ENCODE peak calls at places on chromosomes 16 and 17, in nine cellular contexts. C is psoas muscle; J is upper lobe of right lung; S is ovary; N is naive thymus-derived CD4-positive, alpha-beta T cell; O is breast epithelium; M is stomach; I is left ventricle myocardium inferior; K is IMR-90. Y is an unnamed sample.

GRCh38 chr16:13136896-13137295 is 235.5 kb downstream of the SHISA9 start:
- DNase-seq in C (no peak), J (no peak), S (no peak), N (no peak), O (peak), M (no peak), I (no peak), K (no peak), Y (no peak)

GRCh38 chr16:84917492-84917891 is 93.8 kb downstream of the ZDHHC7 start:
- DNase-seq in C (no peak), J (no peak), S (no peak), N (no peak), O (no peak), M (no peak), I (no peak), K (no peak), Y (no peak)

GRCh38 chr16:8583199-8583598 is 7.1 kb downstream of the TMEM114 start:
- DNase-seq in C (no peak), J (no peak), S (no peak), N (no peak), O (no peak), M (no peak), I (no peak), K (peak), Y (no peak)

GRCh38 chr17:38716368-38717005 is 11.4 kb downstream of the MLLT6 start:
- DNase-seq in C (peak), J (no peak), S (no peak), N (no peak), O (no peak), M (no peak), I (no peak), K (no peak), Y (no peak)

GRCh38 chr17:603405-604193 is 111.0 kb downstream of the VPS53 start:
- DNase-seq in C (no peak), J (no peak), S (no peak), N (no peak), O (no peak), M (no peak), I (no peak), K (peak), Y (no peak)

GRCh38 chr17:19440421-19440820 is 29.4 kb downstream of the RNF112 start:
- DNase-seq in C (no peak), J (no peak), S (no peak), N (no peak), O (no peak), M (no peak), I (no peak), K (no peak), Y (no peak)

GRCh38 chr17:76735006-76735405 is 2.1 kb downstream of the SRSF2 start:
- DNase-seq in C (no peak), J (no peak), S (no peak), N (no peak), O (no peak), M (no peak), I (no peak), K (peak), Y (no peak)

GRCh38 chr17:7940034-7940433 is 8.0 kb downstream of the CNTROB start:
- DNase-seq in C (no peak), J (no peak), S (no peak), N (no peak), O (no peak), M (no peak), I (no peak), K (no peak), Y (no peak)

GRCh38 chr16:84507011-84507982 is 2.8 kb upstream of the MEAK7 start:
- DNase-seq in C (no peak), J (peak), S (peak), N (no peak), O (no peak), M (no peak), I (no peak), K (no peak), Y (no peak)

GRCh38 chr17:13351046-13351445 is 250.7 kb downstream of the HS3ST3A1 start:
- DNase-seq in C (no peak), J (no peak), S (no peak), N (no peak), O (no peak), M (no peak), I (no peak), K (peak), Y (no peak)

GRCh38 chr17:28193241-28193640 is 125.8 kb upstream of the TMEM97 start:
- DNase-seq in C (peak), J (peak), S (no peak), N (no peak), O (peak), M (no peak), I (peak), K (no peak), Y (no peak)

GRCh38 chr17:64498308-64499203 is 1.7 kb upstream of the POLG2 start:
- DNase-seq in C (no peak), J (no peak), S (no peak), N (peak), O (no peak), M (no peak), I (no peak), K (no peak), Y (no peak)

GRCh38 chr17:7407483-7408231 is at the start of gene NLGN2:
- DNase-seq in C (no peak), J (no peak), S (no peak), N (no peak), O (no peak), M (no peak), I (no peak), K (no peak), Y (no peak)

GRCh38 chr16:11619327-11619851 is 32.7 kb upstream of the LITAF start:
- DNase-seq in C (no peak), J (no peak), S (no peak), N (peak), O (no peak), M (no peak), I (no peak), K (no peak), Y (no peak)

GRCh38 chr16:85018529-85019236 is 7.3 kb upstream of the ZDHHC7 start:
- DNase-seq in C (no peak), J (no peak), S (no peak), N (no peak), O (no peak), M (no peak), I (no peak), K (no peak), Y (no peak)

GRCh38 chr16:82583415-82583814 is 43.4 kb upstream of the CDH13 start:
- DNase-seq in C (no peak), J (no peak), S (no peak), N (no peak), O (no peak), M (no peak), I (no peak), K (peak), Y (no peak)

GRCh38 chr17:61144876-61145564 is 254.6 kb upstream of the TBX2 start:
- DNase-seq in C (no peak), J (no peak), S (no peak), N (no peak), O (no peak), M (no peak), I (no peak), K (no peak), Y (peak)

GRCh38 chr17:76667786-76668453 is 24.4 kb upstream of the ST6GALNAC1 start:
- DNase-seq in C (no peak), J (no peak), S (no peak), N (no peak), O (no peak), M (no peak), I (no peak), K (no peak), Y (no peak)

GRCh38 chr17:37825851-37826250 is 81.0 kb upstream of the HNF1B start:
- DNase-seq in C (no peak), J (no peak), S (no peak), N (no peak), O (no peak), M (no peak), I (no peak), K (no peak), Y (no peak)

GRCh38 chr16:63315229-63315628 is 1279.0 kb upstream of the CDH8 start:
- DNase-seq in C (no peak), J (no peak), S (no peak), N (no peak), O (no peak), M (no peak), I (no peak), K (no peak), Y (no peak)

GRCh38 chr17:31068291-31068690 is 26.5 kb upstream of the NF1 start:
- DNase-seq in C (no peak), J (no peak), S (no peak), N (no peak), O (no peak), M (peak), I (no peak), K (peak), Y (no peak)

GRCh38 chr16:25079637-25080375 is 31.7 kb upstream of the LCMT1 start:
- DNase-seq in C (no peak), J (no peak), S (no peak), N (no peak), O (no peak), M (no peak), I (no peak), K (no peak), Y (no peak)

GRCh38 chr16:86737083-86737482 is 158.7 kb downstream of the FOXL1 start:
- DNase-seq in C (no peak), J (no peak), S (no peak), N (no peak), O (no peak), M (no peak), I (no peak), K (no peak), Y (no peak)

GRCh38 chr17:81991684-81992513 is 14.5 kb downstream of the ASPSCR1 start:
- DNase-seq in C (peak), J (peak), S (no peak), N (no peak), O (peak), M (peak), I (peak), K (peak), Y (no peak)

GRCh38 chr16:265002-265529 is 10.7 kb downstream of the RGS11 start:
- DNase-seq in C (no peak), J (no peak), S (no peak), N (no peak), O (no peak), M (no peak), I (no peak), K (no peak), Y (no peak)

GRCh38 chr17:78717431-78717980 is 64.6 kb downstream of the CYTH1 start:
- DNase-seq in C (no peak), J (no peak), S (peak), N (no peak), O (no peak), M (no peak), I (no peak), K (peak), Y (peak)

GRCh38 chr17:79623786-79624657 is 13.2 kb upstream of the RBFOX3 start:
- DNase-seq in C (no peak), J (peak), S (peak), N (no peak), O (no peak), M (no peak), I (peak), K (no peak), Y (peak)

GRCh38 chr17:2086306-2086705 is 31.4 kb downstream of the HIC1 start:
- DNase-seq in C (no peak), J (no peak), S (no peak), N (no peak), O (no peak), M (no peak), I (no peak), K (no peak), Y (no peak)

GRCh38 chr16:4461250-4462085 is 13.0 kb downstream of the NMRAL1 start:
- DNase-seq in C (no peak), J (no peak), S (no peak), N (no peak), O (no peak), M (no peak), I (no peak), K (no peak), Y (no peak)

GRCh38 chr16:11201498-11202259 is 54.3 kb downstream of the SOCS1 start:
- DNase-seq in C (no peak), J (no peak), S (no peak), N (no peak), O (no peak), M (peak), I (no peak), K (peak), Y (no peak)

GRCh38 chr16:67283826-67284555 is 4.7 kb downstream of the PLEKHG4 start:
- DNase-seq in C (no peak), J (no peak), S (no peak), N (no peak), O (no peak), M (no peak), I (no peak), K (no peak), Y (no peak)

GRCh38 chr16:15652293-15653001 is 2.4 kb downstream of the NDE1 start:
- DNase-seq in C (no peak), J (no peak), S (no peak), N (no peak), O (no peak), M (no peak), I (no peak), K (no peak), Y (no peak)

GRCh38 chr16:78706637-78707036 is 607.2 kb downstream of the WWOX start:
- DNase-seq in C (peak), J (no peak), S (peak), N (no peak), O (no peak), M (no peak), I (no peak), K (no peak), Y (no peak)

GRCh38 chr16:54431041-54431996 is 144.7 kb upstream of the IRX3 start:
- DNase-seq in C (no peak), J (no peak), S (no peak), N (no peak), O (no peak), M (no peak), I (no peak), K (no peak), Y (no peak)

DNA sequence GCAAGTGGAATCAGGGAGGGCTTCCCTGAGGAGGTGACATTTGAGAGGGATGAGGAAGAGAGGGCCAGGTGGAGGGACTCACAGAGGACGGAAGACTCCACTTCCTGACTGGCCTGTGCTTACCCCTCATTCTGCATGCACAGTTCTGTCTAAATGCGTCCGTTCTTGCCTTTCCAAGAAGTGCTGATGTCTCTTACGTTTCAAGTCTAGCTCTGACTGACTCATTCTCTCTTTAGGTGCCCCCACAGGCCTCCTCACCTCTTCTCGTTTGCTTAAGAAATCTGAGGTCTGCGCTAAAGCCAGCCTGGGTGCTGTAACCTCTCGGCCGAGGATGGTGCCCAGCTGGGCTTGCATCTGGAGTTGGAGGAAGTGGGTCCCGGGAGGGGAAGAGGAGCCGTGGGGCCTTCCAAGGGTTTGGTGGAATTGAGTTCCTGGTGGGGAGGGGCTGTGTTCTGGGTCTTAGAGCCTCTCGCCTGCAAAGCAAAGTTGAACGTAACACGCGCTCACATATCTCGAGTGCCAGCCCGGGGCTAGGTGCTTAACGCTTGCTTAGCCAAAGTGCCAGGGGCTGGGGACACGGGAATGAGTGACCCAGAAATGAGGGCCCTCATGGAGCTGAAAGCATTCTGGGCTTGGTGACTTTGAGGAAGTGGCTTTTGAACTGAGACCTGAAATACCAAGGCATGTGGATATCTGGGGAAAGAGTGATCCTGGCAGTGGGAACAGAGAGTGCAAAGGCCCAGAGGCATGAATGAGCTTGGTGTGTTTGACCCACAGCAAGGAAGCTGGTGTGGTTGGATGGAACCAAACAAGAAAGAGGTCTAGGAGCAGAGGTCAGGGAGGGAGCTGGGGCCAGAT is 4.9 kb downstream of the IL4R start:
- DNase-seq in C (peak), J (peak), S (peak), N (peak), O (peak), M (no peak), I (peak), K (peak), Y (peak)
- H3K4me3 ChIP-seq in C (peak), J (peak), S (no peak), N (peak), O (peak), M (peak), I (no peak), K (no peak), Y (no peak)

DNA sequence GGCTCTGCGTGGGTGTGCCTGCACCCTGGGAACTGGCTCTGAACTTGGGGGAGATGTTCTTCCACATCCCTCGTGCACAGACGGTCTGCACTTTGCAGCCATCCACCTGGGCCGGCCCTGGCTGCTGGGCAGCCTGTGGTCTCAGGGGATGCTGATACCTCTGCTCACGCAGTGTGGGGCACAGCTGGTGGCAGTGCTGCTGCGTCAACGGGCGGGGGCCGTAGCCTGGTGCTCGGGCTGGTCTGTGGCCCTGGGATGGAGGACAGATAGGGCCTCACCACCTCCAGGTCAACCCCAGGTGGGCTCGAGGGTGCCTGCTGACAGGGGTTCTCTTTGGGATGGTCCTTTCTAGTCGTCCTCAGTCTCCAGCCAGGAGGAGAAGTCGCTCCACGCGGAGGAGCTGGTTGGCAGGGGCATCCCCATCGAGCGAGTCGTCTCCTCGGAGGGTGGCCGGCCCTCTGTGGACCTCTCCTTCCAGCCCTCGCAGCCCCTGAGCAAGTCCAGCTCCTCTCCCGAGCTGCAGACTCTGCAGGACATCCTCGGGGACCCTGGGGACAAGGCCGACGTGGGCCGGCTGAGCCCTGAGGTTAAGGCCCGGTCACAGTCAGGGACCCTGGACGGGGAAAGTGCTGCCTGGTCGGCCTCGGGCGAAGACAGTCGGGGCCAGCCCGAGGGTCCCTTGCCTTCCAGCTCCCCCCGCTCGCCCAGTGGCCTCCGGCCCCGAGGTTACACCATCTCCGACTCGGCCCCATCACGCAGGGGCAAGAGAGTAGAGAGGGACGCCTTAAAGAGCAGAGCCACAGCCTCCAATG is 36.3 kb downstream of the TSC2 start:
- DNase-seq in C (no peak), J (no peak), S (no peak), N (no peak), O (no peak), M (no peak), I (no peak), K (no peak), Y (no peak)
- H3K27ac ChIP-seq in C (peak), J (no peak), S (no peak), N (no peak), O (no peak), M (no peak), I (no peak), K (no peak), Y (no peak)

DNA sequence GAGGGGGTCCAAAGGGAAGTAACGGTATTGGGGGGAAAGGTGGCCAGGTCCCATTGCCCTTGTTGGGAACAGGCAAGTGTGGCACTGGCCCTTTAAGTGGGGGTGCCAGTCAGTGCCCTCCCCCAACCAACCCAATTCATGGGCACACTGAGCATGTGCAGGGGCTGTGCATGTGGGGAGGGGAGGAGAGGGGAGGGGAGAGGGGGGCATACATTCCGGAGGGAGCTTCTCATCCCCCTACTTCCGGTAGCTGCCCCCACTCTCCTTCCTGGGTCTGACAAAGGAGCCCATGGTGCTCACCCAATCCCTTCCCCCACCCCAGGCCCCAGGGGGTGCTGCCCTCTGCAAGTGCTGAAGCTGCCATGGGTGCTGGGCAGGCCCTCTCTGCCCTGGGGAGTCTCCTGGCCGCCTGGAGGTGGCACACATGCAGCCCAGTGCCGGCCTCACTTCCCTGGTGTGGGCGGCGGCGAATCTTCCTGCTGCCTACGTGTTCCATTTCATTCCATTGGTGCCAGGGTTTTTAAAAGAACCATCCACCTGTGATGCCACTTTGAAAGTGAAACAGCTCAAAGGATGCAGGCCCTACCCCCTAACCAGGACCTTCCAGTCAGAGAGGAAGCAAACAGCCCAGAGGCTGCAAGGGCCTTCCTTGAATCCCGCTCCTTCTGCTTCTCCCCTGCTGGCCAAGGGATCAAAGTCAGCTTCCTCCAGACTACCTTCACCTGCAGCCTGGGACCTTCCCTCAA is 11.0 kb downstream of the HEXIM2 start:
- DNase-seq in C (peak), J (peak), S (peak), N (peak), O (peak), M (peak), I (peak), K (peak), Y (peak)
- H3K4me3 ChIP-seq in C (peak), J (peak), S (peak), N (peak), O (peak), M (peak), I (peak), K (no peak), Y (peak)

GRCh38 chr16:87856796-87857228 is 12.5 kb downstream of the SLC7A5 start:
- DNase-seq in C (peak), J (no peak), S (peak), N (no peak), O (no peak), M (no peak), I (no peak), K (no peak), Y (no peak)
- H3K27ac ChIP-seq in C (peak), J (peak), S (no peak), N (no peak), O (peak), M (peak), I (peak), K (no peak), Y (no peak)

DNA sequence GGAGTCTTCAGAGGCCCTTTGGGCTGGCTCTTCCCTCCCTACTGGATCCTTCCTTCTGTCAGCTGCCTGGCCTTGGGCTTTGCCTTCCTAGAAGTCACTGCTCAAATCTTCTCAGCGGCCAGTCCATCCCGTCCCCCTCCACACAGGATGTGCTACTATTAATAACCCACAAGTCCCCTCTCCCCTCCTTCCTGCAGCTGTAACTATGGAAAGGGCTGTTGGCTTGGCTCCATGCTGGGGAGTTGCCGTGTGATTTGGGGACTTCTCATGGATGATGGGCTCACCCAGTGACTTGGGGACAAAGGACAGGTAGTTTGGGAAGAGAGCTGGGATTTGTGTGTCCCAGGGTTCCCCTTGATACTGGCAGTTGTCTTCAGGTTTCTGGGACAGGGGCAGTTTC is 19.4 kb downstream of the TMEM94 start:
- DNase-seq in C (no peak), J (no peak), S (peak), N (no peak), O (no peak), M (no peak), I (peak), K (peak), Y (no peak)
- H3K4me3 ChIP-seq in C (peak), J (no peak), S (no peak), N (no peak), O (no peak), M (no peak), I (peak), K (no peak), Y (no peak)

GRCh38 chr17:80854220-80854619 is 137.4 kb upstream of the CHMP6 start:
- DNase-seq in C (no peak), J (no peak), S (no peak), N (no peak), O (no peak), M (no peak), I (no peak), K (no peak), Y (no peak)
- H3K27ac ChIP-seq in C (no peak), J (no peak), S (no peak), N (no peak), O (no peak), M (no peak), I (no peak), K (peak), Y (no peak)